ENCODE peak calls at places on chromosomes 2 and 18, in six cellular contexts. R, G, L, D, N and X are unnamed samples.

GRCh38 chr2:203061346-203061745 is 46.7 kb downstream of the NBEAL1 start:
- DNase-seq in L (no peak), R (no peak), D (peak), G (no peak), N (no peak), X (no peak)

GRCh38 chr2:4338345-4338744 is 635.0 kb downstream of the DCDC2C start:
- DNase-seq in D (no peak), G (no peak), L (no peak), R (no peak), N (no peak), X (no peak)

GRCh38 chr2:31297751-31298150 is 63.8 kb downstream of the EHD3 start:
- DNase-seq in L (no peak), G (peak), N (no peak), D (no peak), R (no peak), X (peak)

GRCh38 chr18:9803698-9804516 is 81.9 kb upstream of the TXNDC2 start:
- DNase-seq in N (peak), L (no peak), G (no peak), R (no peak), D (no peak), X (no peak)

GRCh38 chr2:9335322-9335754 is 88.0 kb downstream of the ITGB1BP1 start:
- DNase-seq in R (no peak), G (no peak), D (no peak), N (no peak), L (no peak), X (peak)

GRCh38 chr2:182038579-182038978 is 52.9 kb downstream of the PPP1R1C start:
- DNase-seq in L (no peak), G (no peak), D (no peak), N (no peak), R (no peak), X (no peak)

GRCh38 chr2:168030862-168031624 is 216.4 kb downstream of the STK39 start:
- DNase-seq in L (no peak), N (no peak), R (no peak), D (peak), G (peak), X (no peak)

GRCh38 chr2:234435836-234436481 is 60.9 kb downstream of the ARL4C start:
- DNase-seq in R (no peak), L (no peak), G (no peak), N (no peak), D (no peak), X (no peak)

GRCh38 chr2:195168369-195168768 is 488.7 kb upstream of the SLC39A10 start:
- DNase-seq in R (no peak), L (no peak), D (no peak), G (no peak), N (no peak), X (no peak)

GRCh38 chr2:135913726-135914365 is 37.6 kb upstream of the MCM6 start:
- DNase-seq in R (no peak), D (peak), N (no peak), G (no peak), L (no peak), X (no peak)

GRCh38 chr2:216724190-216724589 is 28.8 kb upstream of the IGFBP5 start:
- DNase-seq in D (no peak), R (no peak), L (no peak), N (no peak), G (no peak), X (no peak)

GRCh38 chr2:229725716-229726346 is 11.5 kb upstream of the DNER start:
- DNase-seq in G (peak), D (peak), L (no peak), N (no peak), R (no peak), X (no peak)

GRCh38 chr2:10982931-10983701 is 71.4 kb downstream of the KCNF1 start:
- DNase-seq in N (no peak), R (peak), L (no peak), D (no peak), G (no peak), X (no peak)

GRCh38 chr2:73728043-73728442 is 9.1 kb downstream of the TPRKB start:
- DNase-seq in R (no peak), L (no peak), N (no peak), D (no peak), G (no peak), X (no peak)

GRCh38 chr2:167212054-167212648 is 323.9 kb downstream of the XIRP2 start:
- DNase-seq in N (peak), G (no peak), R (no peak), D (peak), L (no peak), X (no peak)

GRCh38 chr2:28602136-28602660 is 106.3 kb downstream of the PLB1 start:
- DNase-seq in N (no peak), D (no peak), R (no peak), L (no peak), G (no peak), X (no peak)

DNA sequence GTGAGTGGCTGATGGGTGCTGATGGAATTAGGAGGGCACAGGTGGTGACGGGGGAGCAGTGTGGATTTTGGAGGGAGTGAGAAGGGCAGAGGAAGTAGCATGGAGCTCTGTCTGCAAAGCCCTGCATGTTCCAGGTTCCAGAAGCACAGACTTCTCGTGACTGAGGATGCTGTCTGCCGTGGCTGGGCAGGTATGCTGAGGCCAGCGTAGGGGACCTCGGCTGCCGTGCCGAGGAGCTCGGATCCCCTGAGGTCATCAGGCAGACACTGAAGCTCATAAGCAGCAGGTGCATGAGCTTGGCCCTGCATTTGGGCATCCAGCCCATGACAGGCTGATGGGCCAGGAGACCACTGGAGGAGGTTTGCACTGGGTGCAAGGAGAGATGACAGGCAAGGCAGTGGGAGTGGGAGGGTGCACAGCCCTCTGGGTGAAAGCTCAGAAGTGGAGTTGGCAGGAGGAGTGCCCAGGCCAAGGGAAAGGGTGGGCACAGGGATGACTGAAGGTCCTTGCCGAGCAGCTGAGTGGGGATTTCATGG is 215.3 kb downstream of the SH3RF3 start:
- DNase-seq in R (no peak), D (no peak), G (no peak), L (no peak), N (no peak), X (no peak)
- TF ChIP-seq CTCF in R (no peak), D (no peak), G (no peak), L (no peak), N (no peak), X (no peak)

GRCh38 chr18:6537468-6537867 is 122.8 kb upstream of the L3MBTL4 start:
- DNase-seq in N (no peak), G (no peak), D (no peak), R (no peak), L (no peak), X (no peak)
- TF ChIP-seq CTCF in N (no peak), G (no peak), D (no peak), R (no peak), L (no peak), X (no peak)

GRCh38 chr18:62186656-62187542 is at the start of the genes PIGN and RELCH:
- DNase-seq in N (peak), G (peak), R (peak), L (peak), D (peak), X (peak)
- TF ChIP-seq CTCF in N (no peak), G (no peak), R (no peak), L (no peak), D (no peak), X (no peak)

GRCh38 chr2:99648115-99648850 is 158.5 kb upstream of the REV1 start:
- DNase-seq in G (peak), D (no peak), R (no peak), N (no peak), L (peak), X (no peak)
- TF ChIP-seq CTCF in G (peak), D (no peak), R (no peak), N (no peak), L (no peak), X (no peak)

GRCh38 chr2:218307415-218308090 is 15.2 kb upstream of the TMBIM1 start:
- DNase-seq in N (no peak), R (no peak), L (no peak), D (no peak), G (no peak), X (no peak)
- TF ChIP-seq CTCF in N (no peak), R (no peak), L (no peak), D (no peak), G (no peak), X (no peak)